ENCODE peak calls at places on chromosomes 13 and 19, in ten cellular contexts. One of them, this sample, is unnamed.

GRCh38 chr13:33228645-33229445 is 56.7 kb downstream of the STARD13 start:
- DNase-seq in stomach: no peak
- DNase-seq in breast epithelium: no peak
- DNase-seq in suprapubic skin: no peak
- DNase-seq in endothelial cell of umbilical vein: peak
- DNase-seq in spleen: no peak
- DNase-seq in upper lobe of left lung: no peak
- DNase-seq in GM12878: no peak
- DNase-seq in prostate gland: no peak
- DNase-seq in GM12891: no peak
- DNase-seq in this sample: no peak

GRCh38 chr13:84658881-84659661 is 776.8 kb upstream of the SLITRK1 start:
- DNase-seq in stomach: no peak
- DNase-seq in breast epithelium: no peak
- DNase-seq in suprapubic skin: no peak
- DNase-seq in endothelial cell of umbilical vein: no peak
- DNase-seq in spleen: no peak
- DNase-seq in upper lobe of left lung: no peak
- DNase-seq in GM12878: no peak
- DNase-seq in prostate gland: no peak
- DNase-seq in GM12891: no peak
- DNase-seq in this sample: no peak

GRCh38 chr13:76289558-76289957 is 596.6 kb downstream of the KCTD12 start:
- DNase-seq in stomach: no peak
- DNase-seq in breast epithelium: no peak
- DNase-seq in suprapubic skin: no peak
- DNase-seq in endothelial cell of umbilical vein: no peak
- DNase-seq in spleen: no peak
- DNase-seq in upper lobe of left lung: no peak
- DNase-seq in GM12878: no peak
- DNase-seq in prostate gland: no peak
- DNase-seq in GM12891: no peak
- DNase-seq in this sample: no peak

GRCh38 chr13:106573855-106574254 is 5.9 kb upstream of the ARGLU1 start:
- DNase-seq in stomach: peak
- DNase-seq in breast epithelium: no peak
- DNase-seq in suprapubic skin: peak
- DNase-seq in endothelial cell of umbilical vein: no peak
- DNase-seq in spleen: no peak
- DNase-seq in upper lobe of left lung: peak
- DNase-seq in GM12878: no peak
- DNase-seq in prostate gland: no peak
- DNase-seq in GM12891: no peak
- DNase-seq in this sample: no peak

GRCh38 chr13:101706651-101707050 is 254.2 kb downstream of the ITGBL1 start:
- DNase-seq in stomach: no peak
- DNase-seq in breast epithelium: no peak
- DNase-seq in suprapubic skin: peak
- DNase-seq in endothelial cell of umbilical vein: peak
- DNase-seq in spleen: no peak
- DNase-seq in upper lobe of left lung: peak
- DNase-seq in GM12878: no peak
- DNase-seq in prostate gland: no peak
- DNase-seq in GM12891: no peak
- DNase-seq in this sample: no peak

GRCh38 chr19:45483033-45483432 is 13.8 kb downstream of the RTN2 start:
- DNase-seq in stomach: no peak
- DNase-seq in breast epithelium: no peak
- DNase-seq in suprapubic skin: no peak
- DNase-seq in endothelial cell of umbilical vein: no peak
- DNase-seq in spleen: no peak
- DNase-seq in upper lobe of left lung: no peak
- DNase-seq in GM12878: no peak
- DNase-seq in prostate gland: no peak
- DNase-seq in GM12891: no peak
- DNase-seq in this sample: no peak

GRCh38 chr19:3034845-3035541 is 5.9 kb upstream of the TLE2 start:
- DNase-seq in stomach: peak
- DNase-seq in breast epithelium: no peak
- DNase-seq in suprapubic skin: peak
- DNase-seq in endothelial cell of umbilical vein: no peak
- DNase-seq in spleen: peak
- DNase-seq in upper lobe of left lung: peak
- DNase-seq in GM12878: peak
- DNase-seq in prostate gland: peak
- DNase-seq in GM12891: no peak
- DNase-seq in this sample: no peak

GRCh38 chr19:6260912-6261636 is 18.7 kb downstream of the MLLT1 start:
- DNase-seq in stomach: peak
- DNase-seq in breast epithelium: no peak
- DNase-seq in suprapubic skin: no peak
- DNase-seq in endothelial cell of umbilical vein: peak
- DNase-seq in spleen: no peak
- DNase-seq in upper lobe of left lung: no peak
- DNase-seq in GM12878: no peak
- DNase-seq in prostate gland: no peak
- DNase-seq in GM12891: no peak
- DNase-seq in this sample: no peak

DNA sequence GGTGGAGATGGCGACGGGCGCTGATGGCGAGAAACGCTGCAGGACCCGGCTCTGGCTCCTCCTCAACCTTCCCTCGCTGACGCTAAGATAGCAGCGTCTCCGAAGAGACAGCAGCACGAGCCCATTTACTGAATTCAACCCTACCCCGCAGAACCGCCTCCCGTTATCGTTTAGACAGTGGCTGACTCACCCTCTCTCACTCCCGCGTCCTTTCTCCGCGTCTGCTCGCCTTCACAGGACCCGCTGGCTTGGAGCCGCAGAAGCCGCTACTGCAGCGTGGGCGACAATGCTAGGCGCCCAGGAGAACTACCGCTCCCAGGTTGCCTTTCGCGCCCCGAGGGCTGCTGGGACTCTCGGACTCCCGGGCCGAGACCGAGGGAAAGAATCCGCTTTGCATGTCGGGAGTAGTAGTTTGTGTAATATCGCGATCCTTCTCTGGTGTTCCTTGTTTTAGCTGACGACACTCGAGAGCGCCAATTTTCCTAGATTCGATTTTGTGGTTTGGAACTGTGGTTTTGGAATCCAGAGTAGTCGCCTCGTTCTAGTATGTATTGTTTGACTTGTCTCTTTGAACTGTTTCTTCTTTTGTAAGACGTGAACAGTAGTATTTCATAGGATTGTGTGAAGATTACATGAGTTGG is at the start of gene KBTBD6:
- DNase-seq in stomach: peak
- DNase-seq in breast epithelium: peak
- DNase-seq in suprapubic skin: peak
- DNase-seq in endothelial cell of umbilical vein: peak
- DNase-seq in spleen: peak
- DNase-seq in upper lobe of left lung: peak
- DNase-seq in GM12878: peak
- DNase-seq in prostate gland: peak
- DNase-seq in GM12891: peak
- DNase-seq in this sample: peak
- TF ChIP-seq POLR2A in stomach: no peak
- TF ChIP-seq POLR2A in breast epithelium: peak
- TF ChIP-seq POLR2A in suprapubic skin: peak
- TF ChIP-seq POLR2A in endothelial cell of umbilical vein: peak
- TF ChIP-seq POLR2A in spleen: no peak
- TF ChIP-seq POLR2A in upper lobe of left lung: peak
- TF ChIP-seq POLR2A in GM12878: peak
- TF ChIP-seq POLR2A in prostate gland: peak
- TF ChIP-seq POLR2A in GM12891: peak
- TF ChIP-seq POLR2A in this sample: peak

DNA sequence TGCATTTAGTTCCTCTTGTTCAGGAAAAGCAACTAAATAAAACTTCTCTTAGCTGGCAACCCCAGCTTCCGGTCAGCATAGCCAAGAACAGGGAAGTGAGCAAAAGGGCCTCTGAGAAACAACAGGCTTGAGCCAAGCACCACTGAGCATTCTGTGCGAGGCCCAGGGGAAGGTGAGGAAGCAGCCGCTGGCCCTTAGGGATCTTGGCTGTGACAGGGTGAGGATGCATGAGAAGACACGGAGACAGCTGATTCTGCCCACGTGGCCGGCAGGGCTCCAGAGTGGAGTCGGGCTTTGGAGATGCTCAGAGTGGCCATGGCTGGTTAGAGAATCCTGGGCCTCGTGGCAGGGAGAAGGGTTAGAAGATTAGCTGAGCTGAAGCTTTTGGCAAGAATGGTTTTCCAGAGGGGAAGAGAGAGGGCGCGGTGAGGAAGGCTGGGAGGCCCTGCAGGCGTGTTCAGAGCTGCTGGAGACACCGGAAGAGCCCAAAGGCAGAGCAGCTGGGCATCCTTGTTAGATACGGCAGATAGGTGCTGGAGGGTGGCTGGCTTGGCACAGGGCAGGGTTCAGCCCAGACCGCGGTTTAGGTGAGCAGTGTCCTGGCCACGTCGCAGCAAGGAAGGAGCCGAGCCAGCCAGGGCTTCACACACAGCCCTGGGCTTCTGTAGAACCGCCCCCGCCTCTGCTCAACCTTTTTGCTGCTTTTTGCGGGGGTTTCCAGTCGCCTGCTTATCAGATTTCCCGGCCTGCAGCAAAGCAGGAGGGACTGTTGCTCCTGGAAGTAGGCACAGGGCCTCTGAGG is 17.3 kb downstream of the UPF1 start:
- DNase-seq in stomach: no peak
- DNase-seq in breast epithelium: no peak
- DNase-seq in suprapubic skin: no peak
- DNase-seq in endothelial cell of umbilical vein: peak
- DNase-seq in spleen: peak
- DNase-seq in upper lobe of left lung: peak
- DNase-seq in GM12878: no peak
- DNase-seq in prostate gland: peak
- DNase-seq in GM12891: no peak
- DNase-seq in this sample: no peak
- TF ChIP-seq POLR2AphosphoS5 in stomach: peak
- TF ChIP-seq POLR2AphosphoS5 in breast epithelium: peak
- TF ChIP-seq POLR2AphosphoS5 in suprapubic skin: no peak
- TF ChIP-seq POLR2AphosphoS5 in endothelial cell of umbilical vein: peak
- TF ChIP-seq POLR2AphosphoS5 in spleen: peak
- TF ChIP-seq POLR2AphosphoS5 in upper lobe of left lung: peak
- TF ChIP-seq POLR2AphosphoS5 in GM12878: no peak
- TF ChIP-seq POLR2AphosphoS5 in prostate gland: peak
- TF ChIP-seq POLR2AphosphoS5 in GM12891: no peak
- TF ChIP-seq POLR2AphosphoS5 in this sample: no peak

GRCh38 chr13:19957320-19958118 is 1.0 kb upstream of the ZMYM2 start:
- DNase-seq in stomach: peak
- DNase-seq in breast epithelium: peak
- DNase-seq in suprapubic skin: peak
- DNase-seq in endothelial cell of umbilical vein: peak
- DNase-seq in spleen: peak
- DNase-seq in upper lobe of left lung: peak
- DNase-seq in GM12878: peak
- DNase-seq in prostate gland: peak
- DNase-seq in GM12891: peak
- DNase-seq in this sample: peak
- TF ChIP-seq POLR2A in stomach: no peak
- TF ChIP-seq POLR2A in breast epithelium: peak
- TF ChIP-seq POLR2A in suprapubic skin: peak
- TF ChIP-seq POLR2A in endothelial cell of umbilical vein: no peak
- TF ChIP-seq POLR2A in spleen: no peak
- TF ChIP-seq POLR2A in upper lobe of left lung: peak
- TF ChIP-seq POLR2A in GM12878: peak
- TF ChIP-seq POLR2A in prostate gland: peak
- TF ChIP-seq POLR2A in GM12891: peak
- TF ChIP-seq POLR2A in this sample: no peak

DNA sequence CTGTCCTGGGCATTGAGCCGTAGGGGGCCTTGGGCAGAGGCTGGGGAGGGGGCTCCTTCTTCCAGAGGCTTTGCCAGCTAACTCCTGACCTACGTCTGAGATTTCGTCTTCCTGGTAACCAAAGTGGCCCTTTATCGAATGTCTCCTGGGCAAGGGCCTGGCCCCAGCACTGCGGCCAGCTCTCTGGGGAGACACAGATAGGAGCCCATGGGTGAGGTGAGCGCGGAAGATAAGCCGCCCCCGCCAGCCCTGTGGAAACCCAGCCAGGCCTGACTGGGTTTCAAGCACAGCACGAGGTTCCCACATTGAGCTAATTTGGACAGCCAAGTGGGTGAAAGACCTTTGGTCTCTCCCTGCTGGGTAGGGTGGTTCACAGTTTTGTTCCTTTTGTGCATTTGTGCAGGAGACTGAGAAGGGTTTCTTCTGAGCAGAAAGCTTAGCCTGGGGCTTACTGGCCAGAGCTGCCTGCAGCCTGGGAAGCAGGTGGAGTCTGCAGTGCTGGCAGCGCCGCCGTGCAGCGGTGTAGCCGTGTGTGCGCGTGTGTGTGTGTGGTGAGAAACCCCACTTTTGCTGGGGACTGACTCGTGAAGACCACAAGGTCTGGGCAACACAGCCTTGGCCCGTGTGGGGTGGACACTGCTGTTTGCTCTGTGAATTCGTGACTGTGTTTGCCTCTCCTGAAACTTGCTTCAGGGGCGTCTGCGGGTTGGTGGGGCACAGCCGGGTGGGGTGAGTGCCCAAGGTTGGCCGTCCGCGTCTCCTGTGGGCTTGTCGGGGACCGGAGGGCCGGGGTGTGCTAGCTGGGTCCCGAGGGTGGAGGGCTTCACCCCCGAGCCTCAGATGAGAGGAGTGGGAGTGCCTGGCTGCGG is 2.5 kb downstream of the BSG start:
- DNase-seq in stomach: peak
- DNase-seq in breast epithelium: no peak
- DNase-seq in suprapubic skin: peak
- DNase-seq in endothelial cell of umbilical vein: peak
- DNase-seq in spleen: no peak
- DNase-seq in upper lobe of left lung: no peak
- DNase-seq in GM12878: peak
- DNase-seq in prostate gland: no peak
- DNase-seq in GM12891: no peak
- DNase-seq in this sample: no peak
- TF ChIP-seq POLR2AphosphoS5 in stomach: no peak
- TF ChIP-seq POLR2AphosphoS5 in breast epithelium: no peak
- TF ChIP-seq POLR2AphosphoS5 in suprapubic skin: no peak
- TF ChIP-seq POLR2AphosphoS5 in endothelial cell of umbilical vein: no peak
- TF ChIP-seq POLR2AphosphoS5 in spleen: no peak
- TF ChIP-seq POLR2AphosphoS5 in upper lobe of left lung: no peak
- TF ChIP-seq POLR2AphosphoS5 in GM12878: peak
- TF ChIP-seq POLR2AphosphoS5 in prostate gland: no peak
- TF ChIP-seq POLR2AphosphoS5 in GM12891: no peak
- TF ChIP-seq POLR2AphosphoS5 in this sample: no peak